ENCODE peak calls at places on chromosomes 16 and 17, in five cellular contexts. M, W, L, J and T are unnamed samples. For H3K4me1 and H3K36me3, the result is how much of the 10 kb centered on the place peaks cover.

GRCh38 chr17:78014651-78015050 is 56.1 kb downstream of the TNRC6C start:
- DNase-seq in M (no peak), W (no peak), L (no peak), J (no peak), T (no peak)

GRCh38 chr17:54455251-54455868 is 445.3 kb upstream of the TOM1L1 start:
- DNase-seq in M (no peak), W (no peak), L (no peak), J (no peak), T (no peak)

GRCh38 chr16:73217654-73218053 is 169.7 kb upstream of the ZFHX3 start:
- DNase-seq in M (no peak), W (no peak), L (no peak), J (no peak), T (no peak)

GRCh38 chr16:5490499-5490898 is 392.9 kb upstream of the EEF2KMT start:
- DNase-seq in M (peak), W (peak), L (peak), J (no peak), T (no peak)

GRCh38 chr17:21295036-21295952 is 10.8 kb downstream of the MAP2K3 start:
- DNase-seq in M (peak), W (no peak), L (peak), J (no peak), T (no peak)

GRCh38 chr17:14121952-14122351 is 52.6 kb downstream of the COX10 start:
- DNase-seq in M (no peak), W (no peak), L (no peak), J (no peak), T (no peak)

GRCh38 chr16:66477028-66477515 is 50.0 kb downstream of the BEAN1 start:
- DNase-seq in M (no peak), W (no peak), L (no peak), J (no peak), T (peak)

GRCh38 chr16:47928008-47928407 is 227.8 kb downstream of the ABCC12 start:
- DNase-seq in M (no peak), W (peak), L (no peak), J (no peak), T (no peak)

GRCh38 chr17:50350733-50351132 is 4.8 kb downstream of the XYLT2 start:
- DNase-seq in M (no peak), W (no peak), L (no peak), J (no peak), T (no peak)

GRCh38 chr16:10949424-10949970 is 5.1 kb downstream of the CLEC16A start:
- DNase-seq in M (peak), W (no peak), L (no peak), J (no peak), T (no peak)

GRCh38 chr17:41530062-41531048 is 2.2 kb upstream of the KRT19 start:
- DNase-seq in M (peak), W (no peak), L (no peak), J (peak), T (peak)

GRCh38 chr17:61453563-61453962 is 1.3 kb downstream of the TBX4 start:
- DNase-seq in M (no peak), W (no peak), L (no peak), J (no peak), T (no peak)

GRCh38 chr17:75096082-75096625 is 8.4 kb downstream of the SLC16A5 start:
- DNase-seq in M (peak), W (no peak), L (peak), J (no peak), T (no peak)

GRCh38 chr16:87044829-87045228 is 272.4 kb downstream of the C16orf95 start:
- DNase-seq in M (no peak), W (no peak), L (no peak), J (no peak), T (no peak)

GRCh38 chr17:8965394-8966168 is at the start of gene PIK3R5:
- DNase-seq in M (peak), W (peak), L (peak), J (no peak), T (no peak)

GRCh38 chr16:76535-77272 is 1.3 kb upstream of the MPG start:
- DNase-seq in M (peak), W (peak), L (peak), J (peak), T (peak)

GRCh38 chr17:78882546-78883089 is 20.4 kb downstream of the CEP295NL start:
- DNase-seq in M (no peak), W (no peak), L (no peak), J (no peak), T (no peak)

GRCh38 chr17:73738751-73739575 is 94.7 kb upstream of the SDK2 start:
- DNase-seq in M (no peak), W (no peak), L (no peak), J (no peak), T (no peak)

GRCh38 chr17:8209909-8210760 is at the start of gene AURKB:
- DNase-seq in M (peak), W (peak), L (peak), J (peak), T (peak)

GRCh38 chr17:27244481-27245223 is 49.3 kb upstream of the WSB1 start:
- DNase-seq in M (peak), W (peak), L (peak), J (peak), T (peak)

GRCh38 chr17:11334493-11334892 is 93.5 kb downstream of the SHISA6 start:
- DNase-seq in M (no peak), W (no peak), L (no peak), J (no peak), T (no peak)

GRCh38 chr17:7313028-7313889 is 1.9 kb downstream of the GPS2 start:
- DNase-seq in M (no peak), W (no peak), L (no peak), J (no peak), T (no peak)

GRCh38 chr17:286571-286970 is 66.0 kb downstream of the RPH3AL start:
- DNase-seq in M (peak), W (no peak), L (no peak), J (no peak), T (no peak)
- H3K4me1 ChIP-seq in M (under half), W (under half), L (under half), J (under half), T (under half)

GRCh38 chr17:63773272-63774140 is at the start of gene CCDC47:
- DNase-seq in M (peak), W (peak), L (peak), J (peak), T (peak)

GRCh38 chr17:63775420-63775819 is 1.4 kb downstream of the DDX42 start:
- DNase-seq in M (no peak), W (peak), L (no peak), J (no peak), T (no peak)

GRCh38 chr17:63772801-63773271 is 561 bp downstream of the CCDC47 start:
- DNase-seq in M (peak), W (peak), L (no peak), J (no peak), T (no peak)

GRCh38 chr17:63774982-63775290 is 966 bp downstream of the DDX42 start:
- DNase-seq in M (no peak), W (no peak), L (no peak), J (no peak), T (no peak)

DNA sequence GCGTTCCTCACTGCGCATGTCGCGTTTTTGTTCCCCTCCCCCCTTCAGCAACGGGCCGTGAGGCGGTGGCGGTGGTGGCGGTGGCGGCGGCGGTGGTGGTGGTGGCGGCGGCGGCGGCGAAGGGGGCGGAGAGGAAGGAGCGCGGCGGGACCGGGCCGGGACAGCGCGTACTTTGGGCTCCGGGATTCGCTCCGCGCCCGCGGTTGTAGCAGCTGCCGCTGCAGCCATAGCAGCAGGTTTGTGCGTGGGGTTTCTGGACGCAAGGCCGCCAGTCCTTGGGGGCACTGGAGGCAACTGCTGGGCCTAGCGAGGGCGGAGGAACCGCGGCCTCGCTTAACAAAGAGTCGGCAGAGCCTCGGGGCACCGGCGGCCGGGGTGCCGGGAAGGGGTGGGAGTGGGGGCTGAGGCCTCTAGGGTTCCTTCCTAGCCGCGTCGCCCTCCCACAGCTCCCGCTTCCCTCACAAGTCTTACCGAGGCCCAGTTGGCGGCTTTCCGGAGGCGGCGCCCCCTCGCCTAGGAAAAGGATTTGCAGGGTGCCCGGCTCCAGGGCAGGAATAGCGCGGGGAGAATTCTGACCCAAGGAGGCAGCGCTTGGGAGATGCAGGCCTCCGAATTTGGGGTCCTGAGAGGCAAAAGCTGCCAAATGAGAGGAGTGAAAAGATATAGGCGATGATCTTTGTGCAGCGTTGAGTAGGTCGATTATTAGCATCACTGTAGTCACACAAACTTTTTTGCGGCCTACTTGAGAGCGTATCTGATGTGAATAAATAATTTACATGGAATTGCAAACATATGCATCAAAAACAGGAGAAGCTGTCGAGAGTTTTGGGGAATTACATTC is at the start of gene DDX42:
- DNase-seq in M (peak), W (peak), L (peak), J (peak), T (peak)
- H3K36me3 ChIP-seq in M (under half), W (under half), L (under half), J (under half), T (under half)

GRCh38 chr16:85328665-85329058 is 216.4 kb upstream of the CIBAR2 start:
- DNase-seq in M (no peak), W (no peak), L (no peak), J (no peak), T (no peak)

GRCh38 chr16:85329999-85330693 is 217.9 kb upstream of the CIBAR2 start:
- DNase-seq in M (no peak), W (no peak), L (no peak), J (no peak), T (no peak)

GRCh38 chr16:85327731-85328664 is 215.7 kb upstream of the CIBAR2 start:
- DNase-seq in M (no peak), W (peak), L (no peak), J (no peak), T (no peak)

GRCh38 chr16:85330694-85331188 is 218.5 kb upstream of the CIBAR2 start:
- DNase-seq in M (no peak), W (peak), L (no peak), J (no peak), T (no peak)

GRCh38 chr16:85329059-85329812 is 217.0 kb upstream of the CIBAR2 start:
- DNase-seq in M (peak), W (no peak), L (peak), J (no peak), T (no peak)
- TF ChIP-seq CTCF in M (no peak), W (no peak), L (no peak), J (no peak), T (no peak)

GRCh38 chr17:5581655-5582054 is 2.7 kb downstream of the NLRP1 start:
- DNase-seq in M (no peak), W (no peak), L (no peak), J (no peak), T (no peak)
- H3K4me1 ChIP-seq in M (under half), W (under half), L (under half), J (under half), T (under half)